ENCODE peak calls at places on chromosomes 5 and 9, in six cellular contexts. U, E, R, H, X and Z are unnamed samples.
A peak's percentile ranks its signal among the peaks of the same experiment; 100 is the strongest.

GRCh38 chr5:59107692-59108091 is 524.8 kb downstream of the RAB3C start:
- DNase-seq in U (no peak), E (no peak), R (no peak), H (no peak), X (no peak), Z (no peak)

GRCh38 chr5:1134478-1134877 is 22.6 kb upstream of the SLC12A7 start:
- DNase-seq in U (no peak), E (no peak), R (no peak), H (no peak), X (no peak), Z (no peak)

GRCh38 chr9:33914887-33915286 is 97.9 kb downstream of the UBE2R2 start:
- DNase-seq in U (no peak), E (no peak), R (no peak), H (no peak), X (no peak), Z (no peak)

GRCh38 chr5:135950611-135951010 is 4.2 kb downstream of the LECT2 start:
- DNase-seq in U (no peak), E (no peak), R (no peak), H (no peak), X (peak; percentile 39), Z (no peak)

GRCh38 chr5:116699348-116699747 is 124.7 kb upstream of the SEMA6A start:
- DNase-seq in U (no peak), E (no peak), R (no peak), H (no peak), X (no peak), Z (no peak)

GRCh38 chr9:33082135-33082534 is 5.7 kb upstream of the SMU1 start:
- DNase-seq in U (no peak), E (no peak), R (no peak), H (peak; percentile 17), X (no peak), Z (no peak)

GRCh38 chr5:106940301-106940846 is 730.4 kb downstream of the EFNA5 start:
- DNase-seq in U (no peak), E (no peak), R (no peak), H (no peak), X (no peak), Z (no peak)

GRCh38 chr5:79878721-79879336 is 112.2 kb downstream of the MTX3 start:
- DNase-seq in U (peak; percentile 6), E (peak; percentile 48), R (peak; percentile 19), H (no peak), X (peak; percentile 13), Z (peak; percentile 33)

GRCh38 chr5:57889558-57889957 is 406.9 kb upstream of the ACTBL2 start:
- DNase-seq in U (no peak), E (peak; percentile 15), R (no peak), H (no peak), X (peak; percentile 89), Z (peak; percentile 94)

GRCh38 chr5:55868846-55869245 is 17.7 kb downstream of the IL31RA start:
- DNase-seq in U (no peak), E (no peak), R (peak; percentile 33), H (no peak), X (peak; percentile 87), Z (peak; percentile 97)

GRCh38 chr5:134438268-134438622 is 26.6 kb upstream of the CDKN2AIPNL start:
- DNase-seq in U (no peak), E (no peak), R (no peak), H (no peak), X (no peak), Z (no peak)

GRCh38 chr9:116336133-116336862 is 182.7 kb downstream of the PAPPA start:
- DNase-seq in U (no peak), E (no peak), R (no peak), H (no peak), X (no peak), Z (no peak)